ENCODE peak calls at places on chromosomes 6 and 20, in four cellular contexts. P is IMR-90, L is PC-3, Z is colonic mucosa. A is an unnamed sample. For H3K4me1, the result is how much of the 10 kb centered on the place peaks cover.

GRCh38 chr6:25714765-25715164 is 39.8 kb upstream of the SLC17A4 start:
- DNase-seq in P (no peak), Z (no peak), L (no peak), A (no peak)

GRCh38 chr6:99333068-99333467 is 16.4 kb downstream of the FAXC start:
- DNase-seq in L (no peak), P (no peak), Z (no peak), A (no peak)

GRCh38 chr20:21609221-21609620 is 95.4 kb upstream of the NKX2-2 start:
- DNase-seq in L (peak), Z (no peak), P (no peak), A (no peak)

GRCh38 chr6:132964868-132965382 is 150.6 kb downstream of the RPS12 start:
- DNase-seq in P (peak), L (peak), Z (no peak), A (no peak)

GRCh38 chr6:70652216-70652615 is 15.5 kb upstream of the SMAP1 start:
- DNase-seq in P (no peak), Z (no peak), L (no peak), A (no peak)

GRCh38 chr20:5510446-5510845 is 193.7 kb upstream of the PROKR2 start:
- DNase-seq in Z (no peak), L (no peak), P (no peak), A (no peak)

GRCh38 chr6:40506956-40507355 is 80.2 kb downstream of the LRFN2 start:
- DNase-seq in L (no peak), P (no peak), Z (no peak), A (no peak)

GRCh38 chr6:16420715-16421461 is 182.5 kb downstream of the GMPR start:
- DNase-seq in Z (no peak), L (peak), P (peak), A (no peak)

GRCh38 chr6:18323935-18324707 is 59.8 kb upstream of the DEK start:
- DNase-seq in L (peak), P (peak), Z (no peak), A (no peak)

GRCh38 chr20:25540273-25540672 is 45.1 kb downstream of the NINL start:
- DNase-seq in Z (no peak), L (peak), P (no peak), A (no peak)

GRCh38 chr6:100257661-100258395 is 206.9 kb downstream of the SIM1 start:
- DNase-seq in P (peak), Z (no peak), L (peak), A (no peak)

GRCh38 chr6:150208606-150209352 is 65.9 kb downstream of the PPP1R14C start:
- DNase-seq in L (no peak), P (no peak), Z (no peak), A (no peak)

GRCh38 chr6:105058316-105058715 is 101.4 kb downstream of the LIN28B start:
- DNase-seq in P (no peak), L (no peak), Z (no peak), A (no peak)

GRCh38 chr6:152404458-152404857 is 232.7 kb downstream of the SYNE1 start:
- DNase-seq in P (no peak), L (no peak), Z (no peak), A (no peak)

GRCh38 chr6:125944434-125944816 is 12.1 kb upstream of the HINT3 start:
- DNase-seq in Z (peak), L (peak), P (peak), A (peak)

GRCh38 chr20:33465536-33466302 is 22.2 kb upstream of the SNTA1 start:
- DNase-seq in P (no peak), Z (no peak), L (no peak), A (no peak)

GRCh38 chr6:41783106-41783780 is 2.7 kb downstream of the PRICKLE4 start:
- DNase-seq in L (no peak), P (no peak), Z (no peak), A (no peak)

GRCh38 chr6:159999240-159999671 is 30.4 kb downstream of the IGF2R start:
- DNase-seq in Z (no peak), L (no peak), P (no peak), A (no peak)

GRCh38 chr6:5135783-5136376 is 50.7 kb downstream of the PPP1R3G start:
- DNase-seq in Z (no peak), L (peak), P (no peak), A (no peak)

GRCh38 chr6:156839591-156840001 is 62.4 kb downstream of the ARID1B start:
- DNase-seq in P (peak), L (no peak), Z (no peak), A (peak)

GRCh38 chr20:34541264-34541901 is 17.1 kb upstream of the MAP1LC3A start:
- DNase-seq in P (no peak), Z (no peak), L (no peak), A (no peak)

DNA sequence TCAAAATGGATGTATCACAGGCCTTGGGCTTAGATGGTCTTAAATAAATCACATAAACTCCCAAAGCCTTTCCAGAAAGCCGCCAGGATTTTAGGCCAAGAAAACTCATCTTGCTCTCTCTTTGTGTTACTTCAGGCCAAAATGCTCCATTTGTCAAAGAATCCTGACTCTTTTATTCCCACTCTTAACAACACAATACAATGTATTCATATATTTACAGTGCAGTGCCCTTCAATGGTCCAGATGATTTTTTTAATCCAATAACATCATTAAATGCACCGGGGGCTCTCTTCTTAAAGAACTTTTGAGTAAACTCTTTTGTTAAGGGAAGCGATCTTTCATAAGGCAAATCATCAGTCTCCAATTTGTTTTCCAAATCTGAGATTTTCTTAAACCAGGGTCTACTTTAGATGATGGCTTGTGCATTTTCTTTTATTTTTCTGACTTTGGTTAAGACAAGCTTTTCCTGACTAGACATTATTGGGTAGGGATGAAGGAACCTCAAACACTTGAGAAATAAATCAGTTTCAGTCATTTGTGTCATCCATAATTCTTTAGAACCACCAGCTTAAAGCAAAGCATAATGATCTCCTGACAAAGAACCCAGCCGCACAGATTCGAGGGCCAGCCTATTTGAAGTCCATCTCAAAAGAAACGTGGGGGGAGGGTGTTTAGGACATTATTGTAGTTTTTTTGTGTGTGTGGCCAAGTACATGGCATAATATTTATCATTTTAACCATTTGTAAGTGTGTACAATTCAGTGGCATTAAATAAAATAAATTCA is 6.2 kb upstream of the TCP11 start:
- DNase-seq in P (no peak), L (no peak), Z (no peak), A (no peak)
- H3K4me1 ChIP-seq in P (under half), L (half or more), Z (under half), A (under half)

GRCh38 chr6:13074746-13075490 is 253.4 kb downstream of the TBC1D7 start:
- DNase-seq in Z (no peak), L (no peak), P (no peak), A (no peak)
- H3K4me1 ChIP-seq in Z (under half), L (under half), P (under half), A (under half)

GRCh38 chr6:170284126-170284773 is 6.6 kb downstream of the DLL1 start:
- DNase-seq in P (no peak), Z (no peak), L (no peak), A (no peak)

GRCh38 chr6:170282512-170283158 is 8.2 kb downstream of the DLL1 start:
- DNase-seq in P (no peak), Z (no peak), L (no peak), A (no peak)

GRCh38 chr6:170281331-170282292 is 9.3 kb downstream of the DLL1 start:
- DNase-seq in L (no peak), P (no peak), Z (no peak), A (no peak)

GRCh38 chr6:170284866-170285469 is 5.9 kb downstream of the DLL1 start:
- DNase-seq in Z (no peak), P (no peak), L (no peak), A (no peak)

GRCh38 chr6:170283212-170284081 is 7.4 kb downstream of the DLL1 start:
- DNase-seq in Z (no peak), P (no peak), L (no peak), A (no peak)
- H3K4me1 ChIP-seq in Z (under half), P (under half), L (under half), A (under half)

GRCh38 chr6:20158691-20159090 is 53.6 kb downstream of the MBOAT1 start:
- DNase-seq in P (no peak), L (no peak), Z (no peak), A (no peak)
- H3K4me1 ChIP-seq in P (under half), L (under half), Z (under half), A (under half)